ENCODE peak calls at places on chromosomes 7 and 10, in seven cellular contexts. One of them, this sample, is unnamed.

GRCh38 chr10:18134509-18134908 is 5.7 kb upstream of the CACNB2 start:
- DNase-seq in iPS-NIHi11: no peak
- DNase-seq in GM18507: no peak
- DNase-seq in tibial nerve: no peak
- DNase-seq in activated CD4-positive, alpha-beta memory T cell treated with anti-CD3 and anti-CD28 coated beads, Interleukin-2, amount 10 ng/mL, durations not matched to agents 7 days and 5 days: no peak
- DNase-seq in EL: no peak
- DNase-seq in OCI-M1: no peak
- DNase-seq in this sample: no peak

GRCh38 chr7:116577320-116577871 is 52.6 kb downstream of the CAV1 start:
- DNase-seq in iPS-NIHi11: no peak
- DNase-seq in GM18507: no peak
- DNase-seq in tibial nerve: no peak
- DNase-seq in activated CD4-positive, alpha-beta memory T cell treated with anti-CD3 and anti-CD28 coated beads, Interleukin-2, amount 10 ng/mL, durations not matched to agents 7 days and 5 days: no peak
- DNase-seq in EL: no peak
- DNase-seq in OCI-M1: no peak
- DNase-seq in this sample: no peak

GRCh38 chr10:11685787-11686218 is 56.4 kb upstream of the ECHDC3 start:
- DNase-seq in iPS-NIHi11: no peak
- DNase-seq in GM18507: peak
- DNase-seq in tibial nerve: peak
- DNase-seq in activated CD4-positive, alpha-beta memory T cell treated with anti-CD3 and anti-CD28 coated beads, Interleukin-2, amount 10 ng/mL, durations not matched to agents 7 days and 5 days: no peak
- DNase-seq in EL: peak
- DNase-seq in OCI-M1: peak
- DNase-seq in this sample: no peak

GRCh38 chr10:13949844-13950542 is 363.2 kb downstream of the PRPF18 start:
- DNase-seq in iPS-NIHi11: no peak
- DNase-seq in GM18507: no peak
- DNase-seq in tibial nerve: no peak
- DNase-seq in activated CD4-positive, alpha-beta memory T cell treated with anti-CD3 and anti-CD28 coated beads, Interleukin-2, amount 10 ng/mL, durations not matched to agents 7 days and 5 days: no peak
- DNase-seq in EL: peak
- DNase-seq in OCI-M1: no peak
- DNase-seq in this sample: no peak

GRCh38 chr7:26813426-26813825 is 51.0 kb downstream of the SKAP2 start:
- DNase-seq in iPS-NIHi11: no peak
- DNase-seq in GM18507: no peak
- DNase-seq in tibial nerve: no peak
- DNase-seq in activated CD4-positive, alpha-beta memory T cell treated with anti-CD3 and anti-CD28 coated beads, Interleukin-2, amount 10 ng/mL, durations not matched to agents 7 days and 5 days: no peak
- DNase-seq in EL: peak
- DNase-seq in OCI-M1: no peak
- DNase-seq in this sample: no peak

GRCh38 chr10:34031410-34031809 is 696.9 kb upstream of the NRP1 start:
- DNase-seq in iPS-NIHi11: no peak
- DNase-seq in GM18507: no peak
- DNase-seq in tibial nerve: peak
- DNase-seq in activated CD4-positive, alpha-beta memory T cell treated with anti-CD3 and anti-CD28 coated beads, Interleukin-2, amount 10 ng/mL, durations not matched to agents 7 days and 5 days: no peak
- DNase-seq in EL: peak
- DNase-seq in OCI-M1: no peak
- DNase-seq in this sample: no peak

GRCh38 chr7:11486271-11486670 is 345.7 kb downstream of the THSD7A start:
- DNase-seq in iPS-NIHi11: no peak
- DNase-seq in GM18507: no peak
- DNase-seq in tibial nerve: no peak
- DNase-seq in activated CD4-positive, alpha-beta memory T cell treated with anti-CD3 and anti-CD28 coated beads, Interleukin-2, amount 10 ng/mL, durations not matched to agents 7 days and 5 days: no peak
- DNase-seq in EL: no peak
- DNase-seq in OCI-M1: no peak
- DNase-seq in this sample: no peak

GRCh38 chr7:4227105-4228010 is 454.7 kb upstream of the FOXK1 start:
- DNase-seq in iPS-NIHi11: no peak
- DNase-seq in GM18507: no peak
- DNase-seq in tibial nerve: no peak
- DNase-seq in activated CD4-positive, alpha-beta memory T cell treated with anti-CD3 and anti-CD28 coated beads, Interleukin-2, amount 10 ng/mL, durations not matched to agents 7 days and 5 days: no peak
- DNase-seq in EL: no peak
- DNase-seq in OCI-M1: no peak
- DNase-seq in this sample: peak

GRCh38 chr7:144391823-144392255 is 11.7 kb downstream of the NOBOX start:
- DNase-seq in iPS-NIHi11: peak
- DNase-seq in GM18507: peak
- DNase-seq in tibial nerve: no peak
- DNase-seq in activated CD4-positive, alpha-beta memory T cell treated with anti-CD3 and anti-CD28 coated beads, Interleukin-2, amount 10 ng/mL, durations not matched to agents 7 days and 5 days: no peak
- DNase-seq in EL: peak
- DNase-seq in OCI-M1: peak
- DNase-seq in this sample: peak

GRCh38 chr10:126252884-126253612 is 135.2 kb downstream of the ADAM12 start:
- DNase-seq in iPS-NIHi11: no peak
- DNase-seq in GM18507: no peak
- DNase-seq in tibial nerve: no peak
- DNase-seq in activated CD4-positive, alpha-beta memory T cell treated with anti-CD3 and anti-CD28 coated beads, Interleukin-2, amount 10 ng/mL, durations not matched to agents 7 days and 5 days: no peak
- DNase-seq in EL: peak
- DNase-seq in OCI-M1: peak
- DNase-seq in this sample: no peak

GRCh38 chr7:17095001-17095574 is 203.4 kb upstream of the AHR start:
- DNase-seq in iPS-NIHi11: no peak
- DNase-seq in GM18507: no peak
- DNase-seq in tibial nerve: no peak
- DNase-seq in activated CD4-positive, alpha-beta memory T cell treated with anti-CD3 and anti-CD28 coated beads, Interleukin-2, amount 10 ng/mL, durations not matched to agents 7 days and 5 days: no peak
- DNase-seq in EL: peak
- DNase-seq in OCI-M1: no peak
- DNase-seq in this sample: no peak

GRCh38 chr7:867001-867405 is 9.4 kb upstream of the GET4 start:
- DNase-seq in iPS-NIHi11: no peak
- DNase-seq in GM18507: no peak
- DNase-seq in tibial nerve: peak
- DNase-seq in activated CD4-positive, alpha-beta memory T cell treated with anti-CD3 and anti-CD28 coated beads, Interleukin-2, amount 10 ng/mL, durations not matched to agents 7 days and 5 days: no peak
- DNase-seq in EL: peak
- DNase-seq in OCI-M1: no peak
- DNase-seq in this sample: no peak

GRCh38 chr10:133257489-133258065 is 19.1 kb downstream of the ADAM8 start:
- DNase-seq in iPS-NIHi11: peak
- DNase-seq in GM18507: no peak
- DNase-seq in tibial nerve: peak
- DNase-seq in activated CD4-positive, alpha-beta memory T cell treated with anti-CD3 and anti-CD28 coated beads, Interleukin-2, amount 10 ng/mL, durations not matched to agents 7 days and 5 days: no peak
- DNase-seq in EL: no peak
- DNase-seq in OCI-M1: peak
- DNase-seq in this sample: no peak

GRCh38 chr7:95999481-95999880 is 227.1 kb downstream of the DYNC1I1 start:
- DNase-seq in iPS-NIHi11: no peak
- DNase-seq in GM18507: no peak
- DNase-seq in tibial nerve: no peak
- DNase-seq in activated CD4-positive, alpha-beta memory T cell treated with anti-CD3 and anti-CD28 coated beads, Interleukin-2, amount 10 ng/mL, durations not matched to agents 7 days and 5 days: no peak
- DNase-seq in EL: no peak
- DNase-seq in OCI-M1: peak
- DNase-seq in this sample: no peak

GRCh38 chr7:42479452-42480303 is 242.7 kb upstream of the GLI3 start:
- DNase-seq in iPS-NIHi11: no peak
- DNase-seq in GM18507: no peak
- DNase-seq in tibial nerve: no peak
- DNase-seq in activated CD4-positive, alpha-beta memory T cell treated with anti-CD3 and anti-CD28 coated beads, Interleukin-2, amount 10 ng/mL, durations not matched to agents 7 days and 5 days: no peak
- DNase-seq in EL: no peak
- DNase-seq in OCI-M1: no peak
- DNase-seq in this sample: no peak

GRCh38 chr7:83970081-83970480 is 224.5 kb downstream of the SEMA3A start:
- DNase-seq in iPS-NIHi11: no peak
- DNase-seq in GM18507: no peak
- DNase-seq in tibial nerve: no peak
- DNase-seq in activated CD4-positive, alpha-beta memory T cell treated with anti-CD3 and anti-CD28 coated beads, Interleukin-2, amount 10 ng/mL, durations not matched to agents 7 days and 5 days: no peak
- DNase-seq in EL: no peak
- DNase-seq in OCI-M1: no peak
- DNase-seq in this sample: no peak

GRCh38 chr10:120607016-120607709 is 150.1 kb downstream of the PLPP4 start:
- DNase-seq in iPS-NIHi11: no peak
- DNase-seq in GM18507: no peak
- DNase-seq in tibial nerve: no peak
- DNase-seq in activated CD4-positive, alpha-beta memory T cell treated with anti-CD3 and anti-CD28 coated beads, Interleukin-2, amount 10 ng/mL, durations not matched to agents 7 days and 5 days: no peak
- DNase-seq in EL: peak
- DNase-seq in OCI-M1: no peak
- DNase-seq in this sample: no peak

GRCh38 chr10:59805043-59805442 is 51.8 kb upstream of the MRLN start:
- DNase-seq in iPS-NIHi11: peak
- DNase-seq in GM18507: no peak
- DNase-seq in tibial nerve: no peak
- DNase-seq in activated CD4-positive, alpha-beta memory T cell treated with anti-CD3 and anti-CD28 coated beads, Interleukin-2, amount 10 ng/mL, durations not matched to agents 7 days and 5 days: peak
- DNase-seq in EL: peak
- DNase-seq in OCI-M1: peak
- DNase-seq in this sample: no peak

GRCh38 chr7:73893342-73894101 is 32.6 kb downstream of the TMEM270 start:
- DNase-seq in iPS-NIHi11: no peak
- DNase-seq in GM18507: no peak
- DNase-seq in tibial nerve: peak
- DNase-seq in activated CD4-positive, alpha-beta memory T cell treated with anti-CD3 and anti-CD28 coated beads, Interleukin-2, amount 10 ng/mL, durations not matched to agents 7 days and 5 days: no peak
- DNase-seq in EL: no peak
- DNase-seq in OCI-M1: no peak
- DNase-seq in this sample: no peak

GRCh38 chr10:24383681-24384106 is 174.8 kb downstream of the KIAA1217 start:
- DNase-seq in iPS-NIHi11: peak
- DNase-seq in GM18507: peak
- DNase-seq in tibial nerve: peak
- DNase-seq in activated CD4-positive, alpha-beta memory T cell treated with anti-CD3 and anti-CD28 coated beads, Interleukin-2, amount 10 ng/mL, durations not matched to agents 7 days and 5 days: peak
- DNase-seq in EL: peak
- DNase-seq in OCI-M1: peak
- DNase-seq in this sample: peak

GRCh38 chr10:34223658-34224057 is 591.4 kb downstream of the PARD3 start:
- DNase-seq in iPS-NIHi11: no peak
- DNase-seq in GM18507: no peak
- DNase-seq in tibial nerve: no peak
- DNase-seq in activated CD4-positive, alpha-beta memory T cell treated with anti-CD3 and anti-CD28 coated beads, Interleukin-2, amount 10 ng/mL, durations not matched to agents 7 days and 5 days: no peak
- DNase-seq in EL: no peak
- DNase-seq in OCI-M1: no peak
- DNase-seq in this sample: no peak

GRCh38 chr7:139481364-139481763 is 2.1 kb downstream of the KLRG2 start:
- DNase-seq in iPS-NIHi11: peak
- DNase-seq in GM18507: no peak
- DNase-seq in tibial nerve: no peak
- DNase-seq in activated CD4-positive, alpha-beta memory T cell treated with anti-CD3 and anti-CD28 coated beads, Interleukin-2, amount 10 ng/mL, durations not matched to agents 7 days and 5 days: no peak
- DNase-seq in EL: no peak
- DNase-seq in OCI-M1: no peak
- DNase-seq in this sample: no peak

GRCh38 chr10:102613286-102613685 is 31.0 kb upstream of the TRIM8 start:
- DNase-seq in iPS-NIHi11: no peak
- DNase-seq in GM18507: no peak
- DNase-seq in tibial nerve: no peak
- DNase-seq in activated CD4-positive, alpha-beta memory T cell treated with anti-CD3 and anti-CD28 coated beads, Interleukin-2, amount 10 ng/mL, durations not matched to agents 7 days and 5 days: no peak
- DNase-seq in EL: no peak
- DNase-seq in OCI-M1: no peak
- DNase-seq in this sample: no peak

GRCh38 chr10:126599949-126600627 is 70.4 kb downstream of the C10orf90 start:
- DNase-seq in iPS-NIHi11: peak
- DNase-seq in GM18507: no peak
- DNase-seq in tibial nerve: no peak
- DNase-seq in activated CD4-positive, alpha-beta memory T cell treated with anti-CD3 and anti-CD28 coated beads, Interleukin-2, amount 10 ng/mL, durations not matched to agents 7 days and 5 days: no peak
- DNase-seq in EL: no peak
- DNase-seq in OCI-M1: peak
- DNase-seq in this sample: no peak

GRCh38 chr10:116669080-116669479 is 48.3 kb downstream of the PNLIPRP2 start:
- DNase-seq in iPS-NIHi11: no peak
- DNase-seq in GM18507: no peak
- DNase-seq in tibial nerve: no peak
- DNase-seq in activated CD4-positive, alpha-beta memory T cell treated with anti-CD3 and anti-CD28 coated beads, Interleukin-2, amount 10 ng/mL, durations not matched to agents 7 days and 5 days: no peak
- DNase-seq in EL: no peak
- DNase-seq in OCI-M1: no peak
- DNase-seq in this sample: no peak

GRCh38 chr10:69657417-69657816 is 27.4 kb downstream of the FAM241B start:
- DNase-seq in iPS-NIHi11: no peak
- DNase-seq in GM18507: no peak
- DNase-seq in tibial nerve: no peak
- DNase-seq in activated CD4-positive, alpha-beta memory T cell treated with anti-CD3 and anti-CD28 coated beads, Interleukin-2, amount 10 ng/mL, durations not matched to agents 7 days and 5 days: no peak
- DNase-seq in EL: no peak
- DNase-seq in OCI-M1: no peak
- DNase-seq in this sample: no peak

This sample was measured in globus pallidus.